ENCODE peak calls at places on chromosomes 2 and 18, in six cellular contexts. H, J, Q, I, O and A are unnamed samples.

GRCh38 chr2:174336403-174337336 is 1.9 kb downstream of the SP9 start:
- DNase-seq in H (no peak), J (peak; percentile 39), Q (no peak), I (peak; percentile 38), O (no peak), A (peak; percentile 57)

GRCh38 chr2:30912056-30912455 is 104.8 kb upstream of the CAPN13 start:
- DNase-seq in H (no peak), J (no peak), Q (no peak), I (no peak), O (no peak), A (no peak)

GRCh38 chr2:174004900-174005605 is 39.9 kb upstream of the SP3 start:
- DNase-seq in H (no peak), J (no peak), Q (no peak), I (peak; percentile 23), O (no peak), A (peak; percentile 48)

GRCh38 chr18:45785015-45785597 is 40.4 kb upstream of the SIGLEC15 start:
- DNase-seq in H (no peak), J (no peak), Q (no peak), I (peak; percentile 51), O (no peak), A (peak; percentile 27)

GRCh38 chr2:11481789-11482472 is 16.0 kb upstream of the E2F6 start:
- DNase-seq in H (no peak), J (no peak), Q (no peak), I (no peak), O (no peak), A (no peak)

GRCh38 chr2:119178811-119179601 is 20.5 kb upstream of the C1QL2 start:
- DNase-seq in H (peak; percentile 33), J (no peak), Q (no peak), I (no peak), O (no peak), A (no peak)

GRCh38 chr2:142286618-142287017 is 155.8 kb upstream of the LRP1B start:
- DNase-seq in H (no peak), J (no peak), Q (no peak), I (no peak), O (no peak), A (no peak)

GRCh38 chr2:11402436-11402835 is 58.0 kb upstream of the ROCK2 start:
- DNase-seq in H (no peak), J (no peak), Q (no peak), I (no peak), O (no peak), A (no peak)

GRCh38 chr18:2846241-2846637 is 567 bp upstream of the EMILIN2 start:
- DNase-seq in H (no peak), J (peak; percentile 16), Q (no peak), I (peak; percentile 42), O (no peak), A (peak; percentile 39)

GRCh38 chr2:233807215-233807865 is 29.2 kb downstream of the MROH2A start:
- DNase-seq in H (no peak), J (no peak), Q (no peak), I (no peak), O (no peak), A (peak; percentile 4)

GRCh38 chr2:220259656-220260055 is 632.2 kb downstream of the SLC4A3 start:
- DNase-seq in H (no peak), J (no peak), Q (no peak), I (no peak), O (no peak), A (no peak)

GRCh38 chr2:126513033-126513432 is 142.9 kb upstream of the GYPC start:
- DNase-seq in H (peak; percentile 15), J (no peak), Q (no peak), I (no peak), O (no peak), A (no peak)

GRCh38 chr18:31125878-31126277 is 23.7 kb upstream of the DSC2 start:
- DNase-seq in H (no peak), J (no peak), Q (no peak), I (no peak), O (no peak), A (no peak)

GRCh38 chr2:216082805-216083204 is 1.1 kb downstream of the TMEM169 start:
- DNase-seq in H (no peak), J (no peak), Q (peak; percentile 24), I (peak; percentile 41), O (no peak), A (peak; percentile 29)

GRCh38 chr2:73112913-73113633 is at the start of gene RAB11FIP5:
- DNase-seq in H (peak; percentile 68), J (peak; percentile 79), Q (peak; percentile 59), I (peak; percentile 75), O (no peak), A (peak; percentile 83)